ENCODE peak calls at places on chromosomes 5 and 9, in ten cellular contexts. One of them, this sample, is unnamed.

GRCh38 chr5:177421046-177421798 is 5.3 kb upstream of the GRK6 start:
- DNase-seq in effector memory CD8-positive, alpha-beta T cell: no peak
- DNase-seq in left colon: no peak
- DNase-seq in CD4-positive, CD25-positive, alpha-beta regulatory T cell: no peak
- DNase-seq in A549: no peak
- DNase-seq in T-cell: no peak
- DNase-seq in tibial artery: no peak
- DNase-seq in hepatic stellate cell: no peak
- DNase-seq in neuronal stem cell: no peak
- DNase-seq in coronary artery: no peak
- DNase-seq in this sample: no peak

GRCh38 chr5:132250547-132250946 is 6.9 kb upstream of the PDLIM4 start:
- DNase-seq in effector memory CD8-positive, alpha-beta T cell: no peak
- DNase-seq in left colon: no peak
- DNase-seq in CD4-positive, CD25-positive, alpha-beta regulatory T cell: no peak
- DNase-seq in A549: no peak
- DNase-seq in T-cell: no peak
- DNase-seq in tibial artery: no peak
- DNase-seq in hepatic stellate cell: no peak
- DNase-seq in neuronal stem cell: no peak
- DNase-seq in coronary artery: no peak
- DNase-seq in this sample: no peak

GRCh38 chr5:74934949-74935751 is 69.0 kb upstream of the FAM169A start:
- DNase-seq in effector memory CD8-positive, alpha-beta T cell: peak
- DNase-seq in left colon: no peak
- DNase-seq in CD4-positive, CD25-positive, alpha-beta regulatory T cell: peak
- DNase-seq in A549: no peak
- DNase-seq in T-cell: peak
- DNase-seq in tibial artery: no peak
- DNase-seq in hepatic stellate cell: peak
- DNase-seq in neuronal stem cell: no peak
- DNase-seq in coronary artery: no peak
- DNase-seq in this sample: peak

GRCh38 chr5:21680661-21681060 is 1172.5 kb downstream of the CDH12 start:
- DNase-seq in effector memory CD8-positive, alpha-beta T cell: no peak
- DNase-seq in left colon: no peak
- DNase-seq in CD4-positive, CD25-positive, alpha-beta regulatory T cell: no peak
- DNase-seq in A549: no peak
- DNase-seq in T-cell: no peak
- DNase-seq in tibial artery: no peak
- DNase-seq in hepatic stellate cell: no peak
- DNase-seq in neuronal stem cell: no peak
- DNase-seq in coronary artery: no peak
- DNase-seq in this sample: no peak

GRCh38 chr9:20692554-20692953 is 8.5 kb downstream of the FOCAD start:
- DNase-seq in effector memory CD8-positive, alpha-beta T cell: no peak
- DNase-seq in left colon: no peak
- DNase-seq in CD4-positive, CD25-positive, alpha-beta regulatory T cell: no peak
- DNase-seq in A549: no peak
- DNase-seq in T-cell: no peak
- DNase-seq in tibial artery: no peak
- DNase-seq in hepatic stellate cell: no peak
- DNase-seq in neuronal stem cell: no peak
- DNase-seq in coronary artery: no peak
- DNase-seq in this sample: no peak

GRCh38 chr5:39256472-39256871 is 37.1 kb upstream of the FYB1 start:
- DNase-seq in effector memory CD8-positive, alpha-beta T cell: no peak
- DNase-seq in left colon: no peak
- DNase-seq in CD4-positive, CD25-positive, alpha-beta regulatory T cell: no peak
- DNase-seq in A549: peak
- DNase-seq in T-cell: no peak
- DNase-seq in tibial artery: no peak
- DNase-seq in hepatic stellate cell: no peak
- DNase-seq in neuronal stem cell: no peak
- DNase-seq in coronary artery: no peak
- DNase-seq in this sample: no peak

GRCh38 chr5:149924481-149924880 is 20.1 kb downstream of the PDE6A start:
- DNase-seq in effector memory CD8-positive, alpha-beta T cell: no peak
- DNase-seq in left colon: no peak
- DNase-seq in CD4-positive, CD25-positive, alpha-beta regulatory T cell: no peak
- DNase-seq in A549: no peak
- DNase-seq in T-cell: no peak
- DNase-seq in tibial artery: no peak
- DNase-seq in hepatic stellate cell: no peak
- DNase-seq in neuronal stem cell: no peak
- DNase-seq in coronary artery: no peak
- DNase-seq in this sample: no peak

GRCh38 chr5:76690027-76690679 is 25.8 kb upstream of the F2R start:
- DNase-seq in effector memory CD8-positive, alpha-beta T cell: no peak
- DNase-seq in left colon: no peak
- DNase-seq in CD4-positive, CD25-positive, alpha-beta regulatory T cell: no peak
- DNase-seq in A549: no peak
- DNase-seq in T-cell: no peak
- DNase-seq in tibial artery: no peak
- DNase-seq in hepatic stellate cell: no peak
- DNase-seq in neuronal stem cell: no peak
- DNase-seq in coronary artery: no peak
- DNase-seq in this sample: no peak

GRCh38 chr5:172106511-172107356 is 81.3 kb downstream of the STK10 start:
- DNase-seq in effector memory CD8-positive, alpha-beta T cell: peak
- DNase-seq in left colon: no peak
- DNase-seq in CD4-positive, CD25-positive, alpha-beta regulatory T cell: peak
- DNase-seq in A549: peak
- DNase-seq in T-cell: peak
- DNase-seq in tibial artery: no peak
- DNase-seq in hepatic stellate cell: peak
- DNase-seq in neuronal stem cell: peak
- DNase-seq in coronary artery: no peak
- DNase-seq in this sample: peak

GRCh38 chr5:9920696-9921095 is 290.5 kb upstream of the TAS2R1 start:
- DNase-seq in effector memory CD8-positive, alpha-beta T cell: no peak
- DNase-seq in left colon: no peak
- DNase-seq in CD4-positive, CD25-positive, alpha-beta regulatory T cell: no peak
- DNase-seq in A549: no peak
- DNase-seq in T-cell: no peak
- DNase-seq in tibial artery: no peak
- DNase-seq in hepatic stellate cell: no peak
- DNase-seq in neuronal stem cell: no peak
- DNase-seq in coronary artery: no peak
- DNase-seq in this sample: no peak

GRCh38 chr5:135063056-135063445 is 29.0 kb upstream of the PITX1 start:
- DNase-seq in effector memory CD8-positive, alpha-beta T cell: no peak
- DNase-seq in left colon: no peak
- DNase-seq in CD4-positive, CD25-positive, alpha-beta regulatory T cell: no peak
- DNase-seq in A549: no peak
- DNase-seq in T-cell: no peak
- DNase-seq in tibial artery: no peak
- DNase-seq in hepatic stellate cell: no peak
- DNase-seq in neuronal stem cell: no peak
- DNase-seq in coronary artery: no peak
- DNase-seq in this sample: no peak

GRCh38 chr9:19479874-19480273 is 71.1 kb downstream of the ACER2 start:
- DNase-seq in effector memory CD8-positive, alpha-beta T cell: no peak
- DNase-seq in left colon: no peak
- DNase-seq in CD4-positive, CD25-positive, alpha-beta regulatory T cell: no peak
- DNase-seq in A549: no peak
- DNase-seq in T-cell: no peak
- DNase-seq in tibial artery: no peak
- DNase-seq in hepatic stellate cell: no peak
- DNase-seq in neuronal stem cell: no peak
- DNase-seq in coronary artery: peak
- DNase-seq in this sample: no peak

GRCh38 chr5:171543486-171543885 is 124.0 kb downstream of the FGF18 start:
- DNase-seq in effector memory CD8-positive, alpha-beta T cell: no peak
- DNase-seq in left colon: no peak
- DNase-seq in CD4-positive, CD25-positive, alpha-beta regulatory T cell: no peak
- DNase-seq in A549: no peak
- DNase-seq in T-cell: no peak
- DNase-seq in tibial artery: no peak
- DNase-seq in hepatic stellate cell: no peak
- DNase-seq in neuronal stem cell: no peak
- DNase-seq in coronary artery: no peak
- DNase-seq in this sample: no peak

GRCh38 chr5:4837489-4838058 is 302.6 kb upstream of the ADAMTS16 start:
- DNase-seq in effector memory CD8-positive, alpha-beta T cell: no peak
- DNase-seq in left colon: no peak
- DNase-seq in CD4-positive, CD25-positive, alpha-beta regulatory T cell: no peak
- DNase-seq in A549: no peak
- DNase-seq in T-cell: no peak
- DNase-seq in tibial artery: no peak
- DNase-seq in hepatic stellate cell: no peak
- DNase-seq in neuronal stem cell: no peak
- DNase-seq in coronary artery: no peak
- DNase-seq in this sample: no peak

GRCh38 chr5:167208911-167209310 is 1082.5 kb upstream of the WWC1 start:
- DNase-seq in effector memory CD8-positive, alpha-beta T cell: no peak
- DNase-seq in left colon: no peak
- DNase-seq in CD4-positive, CD25-positive, alpha-beta regulatory T cell: no peak
- DNase-seq in A549: no peak
- DNase-seq in T-cell: no peak
- DNase-seq in tibial artery: no peak
- DNase-seq in hepatic stellate cell: no peak
- DNase-seq in neuronal stem cell: no peak
- DNase-seq in coronary artery: no peak
- DNase-seq in this sample: no peak

GRCh38 chr5:59483971-59484472 is 409.5 kb downstream of the PDE4D start:
- DNase-seq in effector memory CD8-positive, alpha-beta T cell: no peak
- DNase-seq in left colon: no peak
- DNase-seq in CD4-positive, CD25-positive, alpha-beta regulatory T cell: no peak
- DNase-seq in A549: no peak
- DNase-seq in T-cell: no peak
- DNase-seq in tibial artery: no peak
- DNase-seq in hepatic stellate cell: no peak
- DNase-seq in neuronal stem cell: no peak
- DNase-seq in coronary artery: no peak
- DNase-seq in this sample: no peak

GRCh38 chr9:1198085-1198484 is 147.9 kb downstream of the DMRT2 start:
- DNase-seq in effector memory CD8-positive, alpha-beta T cell: no peak
- DNase-seq in left colon: no peak
- DNase-seq in CD4-positive, CD25-positive, alpha-beta regulatory T cell: no peak
- DNase-seq in A549: no peak
- DNase-seq in T-cell: no peak
- DNase-seq in tibial artery: no peak
- DNase-seq in hepatic stellate cell: no peak
- DNase-seq in neuronal stem cell: no peak
- DNase-seq in coronary artery: no peak
- DNase-seq in this sample: no peak

GRCh38 chr9:125550216-125550614 is 156.8 kb downstream of the MAPKAP1 start:
- DNase-seq in effector memory CD8-positive, alpha-beta T cell: no peak
- DNase-seq in left colon: no peak
- DNase-seq in CD4-positive, CD25-positive, alpha-beta regulatory T cell: no peak
- DNase-seq in A549: no peak
- DNase-seq in T-cell: no peak
- DNase-seq in tibial artery: no peak
- DNase-seq in hepatic stellate cell: no peak
- DNase-seq in neuronal stem cell: no peak
- DNase-seq in coronary artery: no peak
- DNase-seq in this sample: no peak

GRCh38 chr5:147483197-147483790 is 26.6 kb downstream of the DPYSL3 start:
- DNase-seq in effector memory CD8-positive, alpha-beta T cell: no peak
- DNase-seq in left colon: no peak
- DNase-seq in CD4-positive, CD25-positive, alpha-beta regulatory T cell: no peak
- DNase-seq in A549: no peak
- DNase-seq in T-cell: no peak
- DNase-seq in tibial artery: no peak
- DNase-seq in hepatic stellate cell: no peak
- DNase-seq in neuronal stem cell: no peak
- DNase-seq in coronary artery: no peak
- DNase-seq in this sample: no peak

GRCh38 chr9:134575817-134576176 is 65.8 kb upstream of the COL5A1 start:
- DNase-seq in effector memory CD8-positive, alpha-beta T cell: no peak
- DNase-seq in left colon: no peak
- DNase-seq in CD4-positive, CD25-positive, alpha-beta regulatory T cell: no peak
- DNase-seq in A549: no peak
- DNase-seq in T-cell: no peak
- DNase-seq in tibial artery: no peak
- DNase-seq in hepatic stellate cell: no peak
- DNase-seq in neuronal stem cell: no peak
- DNase-seq in coronary artery: peak
- DNase-seq in this sample: peak

GRCh38 chr5:149632311-149633251 is 51.3 kb downstream of the ARHGEF37 start:
- DNase-seq in effector memory CD8-positive, alpha-beta T cell: no peak
- DNase-seq in left colon: peak
- DNase-seq in CD4-positive, CD25-positive, alpha-beta regulatory T cell: no peak
- DNase-seq in A549: no peak
- DNase-seq in T-cell: no peak
- DNase-seq in tibial artery: peak
- DNase-seq in hepatic stellate cell: peak
- DNase-seq in neuronal stem cell: no peak
- DNase-seq in coronary artery: no peak
- DNase-seq in this sample: no peak

GRCh38 chr5:121693864-121694263 is 157.8 kb upstream of the FTMT start:
- DNase-seq in effector memory CD8-positive, alpha-beta T cell: no peak
- DNase-seq in left colon: no peak
- DNase-seq in CD4-positive, CD25-positive, alpha-beta regulatory T cell: no peak
- DNase-seq in A549: no peak
- DNase-seq in T-cell: no peak
- DNase-seq in tibial artery: no peak
- DNase-seq in hepatic stellate cell: no peak
- DNase-seq in neuronal stem cell: no peak
- DNase-seq in coronary artery: no peak
- DNase-seq in this sample: no peak

GRCh38 chr9:98550206-98550820 is 158.4 kb downstream of the GABBR2 start:
- DNase-seq in effector memory CD8-positive, alpha-beta T cell: no peak
- DNase-seq in left colon: no peak
- DNase-seq in CD4-positive, CD25-positive, alpha-beta regulatory T cell: no peak
- DNase-seq in A549: no peak
- DNase-seq in T-cell: no peak
- DNase-seq in tibial artery: no peak
- DNase-seq in hepatic stellate cell: no peak
- DNase-seq in neuronal stem cell: no peak
- DNase-seq in coronary artery: no peak
- DNase-seq in this sample: no peak

GRCh38 chr5:133324926-133325325 is 273.1 kb downstream of the HSPA4 start:
- DNase-seq in effector memory CD8-positive, alpha-beta T cell: no peak
- DNase-seq in left colon: no peak
- DNase-seq in CD4-positive, CD25-positive, alpha-beta regulatory T cell: no peak
- DNase-seq in A549: no peak
- DNase-seq in T-cell: no peak
- DNase-seq in tibial artery: no peak
- DNase-seq in hepatic stellate cell: no peak
- DNase-seq in neuronal stem cell: no peak
- DNase-seq in coronary artery: no peak
- DNase-seq in this sample: no peak

GRCh38 chr9:136416427-136416826 is 6.0 kb downstream of the PMPCA start:
- DNase-seq in effector memory CD8-positive, alpha-beta T cell: no peak
- DNase-seq in left colon: no peak
- DNase-seq in CD4-positive, CD25-positive, alpha-beta regulatory T cell: no peak
- DNase-seq in A549: no peak
- DNase-seq in T-cell: no peak
- DNase-seq in tibial artery: no peak
- DNase-seq in hepatic stellate cell: no peak
- DNase-seq in neuronal stem cell: no peak
- DNase-seq in coronary artery: no peak
- DNase-seq in this sample: no peak

GRCh38 chr9:93898502-93899426 is 56.4 kb downstream of the BARX1 start:
- DNase-seq in effector memory CD8-positive, alpha-beta T cell: no peak
- DNase-seq in left colon: no peak
- DNase-seq in CD4-positive, CD25-positive, alpha-beta regulatory T cell: no peak
- DNase-seq in A549: no peak
- DNase-seq in T-cell: no peak
- DNase-seq in tibial artery: peak
- DNase-seq in hepatic stellate cell: peak
- DNase-seq in neuronal stem cell: no peak
- DNase-seq in coronary artery: peak
- DNase-seq in this sample: no peak

GRCh38 chr9:128792978-128793686 is 6.1 kb downstream of the TBC1D13 start:
- DNase-seq in effector memory CD8-positive, alpha-beta T cell: no peak
- DNase-seq in left colon: no peak
- DNase-seq in CD4-positive, CD25-positive, alpha-beta regulatory T cell: no peak
- DNase-seq in A549: no peak
- DNase-seq in T-cell: no peak
- DNase-seq in tibial artery: no peak
- DNase-seq in hepatic stellate cell: no peak
- DNase-seq in neuronal stem cell: no peak
- DNase-seq in coronary artery: no peak
- DNase-seq in this sample: no peak

GRCh38 chr5:180494510-180495181 is 467 bp downstream of the CNOT6 start:
- DNase-seq in effector memory CD8-positive, alpha-beta T cell: no peak
- DNase-seq in left colon: peak
- DNase-seq in CD4-positive, CD25-positive, alpha-beta regulatory T cell: peak
- DNase-seq in A549: peak
- DNase-seq in T-cell: peak
- DNase-seq in tibial artery: peak
- DNase-seq in hepatic stellate cell: peak
- DNase-seq in neuronal stem cell: peak
- DNase-seq in coronary artery: no peak
- DNase-seq in this sample: peak